ENCODE peak calls at places on chromosomes 13 and 19, in five cellular contexts. One of them, this sample, is unnamed.

GRCh38 chr13:38308736-38309135 is 40.9 kb upstream of the UFM1 start:
- DNase-seq in testis: no peak
- DNase-seq in IMR-90: peak; percentile 63
- DNase-seq in stomach: no peak
- DNase-seq in breast epithelium: no peak
- DNase-seq in this sample: no peak

GRCh38 chr13:91042870-91043269 is 304.6 kb upstream of the MIR17HG start:
- DNase-seq in IMR-90: no peak
- DNase-seq in breast epithelium: no peak
- DNase-seq in stomach: no peak
- DNase-seq in testis: no peak
- DNase-seq in this sample: no peak

GRCh38 chr19:3178377-3178972 is at the start of gene S1PR4:
- DNase-seq in testis: no peak
- DNase-seq in stomach: no peak
- DNase-seq in IMR-90: no peak
- DNase-seq in breast epithelium: no peak
- DNase-seq in this sample: peak; percentile 15

GRCh38 chr13:80086304-80086721 is 254.6 kb downstream of the SPRY2 start:
- DNase-seq in breast epithelium: no peak
- DNase-seq in testis: no peak
- DNase-seq in stomach: no peak
- DNase-seq in IMR-90: peak; percentile 60
- DNase-seq in this sample: no peak

GRCh38 chr13:73608731-73609485 is 525.3 kb downstream of the KLF12 start:
- DNase-seq in IMR-90: no peak
- DNase-seq in stomach: no peak
- DNase-seq in breast epithelium: no peak
- DNase-seq in testis: no peak
- DNase-seq in this sample: no peak

GRCh38 chr13:70622785-70623184 is 514.5 kb upstream of the KLHL1 start:
- DNase-seq in IMR-90: no peak
- DNase-seq in stomach: no peak
- DNase-seq in breast epithelium: no peak
- DNase-seq in testis: no peak
- DNase-seq in this sample: no peak

GRCh38 chr13:50552424-50552966 is 291.0 kb downstream of the DLEU7 start:
- DNase-seq in breast epithelium: no peak
- DNase-seq in stomach: no peak
- DNase-seq in IMR-90: no peak
- DNase-seq in testis: no peak
- DNase-seq in this sample: no peak

GRCh38 chr19:29678484-29679106 is 13.3 kb downstream of the PLEKHF1 start:
- DNase-seq in breast epithelium: no peak
- DNase-seq in IMR-90: no peak
- DNase-seq in stomach: no peak
- DNase-seq in testis: peak; percentile 90
- DNase-seq in this sample: peak; percentile 44

GRCh38 chr13:101452519-101453485 is at the start of gene ITGBL1:
- DNase-seq in breast epithelium: no peak
- DNase-seq in IMR-90: peak; percentile 25
- DNase-seq in stomach: no peak
- DNase-seq in testis: no peak
- DNase-seq in this sample: no peak

GRCh38 chr13:45258339-45258685 is 57.5 kb upstream of the KCTD4 start:
- DNase-seq in testis: no peak
- DNase-seq in stomach: no peak
- DNase-seq in IMR-90: no peak
- DNase-seq in breast epithelium: no peak
- DNase-seq in this sample: peak; percentile 44

GRCh38 chr19:45250832-45251451 is at the start of gene MARK4:
- DNase-seq in breast epithelium: no peak
- DNase-seq in stomach: peak; percentile 51
- DNase-seq in IMR-90: peak; percentile 34
- DNase-seq in testis: peak; percentile 57
- DNase-seq in this sample: no peak

GRCh38 chr13:94419304-94419943 is 60.1 kb downstream of the DCT start:
- DNase-seq in stomach: no peak
- DNase-seq in testis: no peak
- DNase-seq in IMR-90: peak; percentile 86
- DNase-seq in breast epithelium: no peak
- DNase-seq in this sample: no peak

GRCh38 chr19:38247126-38247525 is 9.0 kb downstream of the PPP1R14A start:
- DNase-seq in stomach: no peak
- DNase-seq in testis: no peak
- DNase-seq in IMR-90: no peak
- DNase-seq in breast epithelium: no peak
- DNase-seq in this sample: no peak

GRCh38 chr19:7355151-7355845 is 6.6 kb downstream of the ARHGEF18 start:
- DNase-seq in stomach: no peak
- DNase-seq in testis: peak; percentile 30
- DNase-seq in breast epithelium: no peak
- DNase-seq in IMR-90: peak; percentile 59
- DNase-seq in this sample: peak; percentile 92

GRCh38 chr13:61765181-61765742 is 349.6 kb upstream of the PCDH20 start:
- DNase-seq in testis: no peak
- DNase-seq in IMR-90: no peak
- DNase-seq in stomach: no peak
- DNase-seq in breast epithelium: no peak
- DNase-seq in this sample: no peak

GRCh38 chr13:63288576-63288975 is 1872.9 kb upstream of the PCDH20 start:
- DNase-seq in breast epithelium: no peak
- DNase-seq in IMR-90: peak; percentile 57
- DNase-seq in stomach: no peak
- DNase-seq in testis: no peak
- DNase-seq in this sample: no peak

GRCh38 chr19:48928164-48929005 is 5.1 kb upstream of the DHDH start:
- DNase-seq in testis: no peak
- DNase-seq in stomach: peak; percentile 82
- DNase-seq in breast epithelium: no peak
- DNase-seq in IMR-90: peak; percentile 58
- DNase-seq in this sample: no peak

GRCh38 chr19:13841339-13842293 is 35.3 kb upstream of the NANOS3 start:
- DNase-seq in IMR-90: no peak
- DNase-seq in breast epithelium: peak; percentile 84
- DNase-seq in testis: no peak
- DNase-seq in stomach: peak; percentile 78
- DNase-seq in this sample: peak; percentile 52
- TF ChIP-seq POLR2A in IMR-90: peak; percentile 19
- TF ChIP-seq POLR2A in breast epithelium: peak; percentile 35
- TF ChIP-seq POLR2A in testis: no peak
- TF ChIP-seq POLR2A in stomach: no peak
- TF ChIP-seq POLR2A in this sample: no peak

DNA sequence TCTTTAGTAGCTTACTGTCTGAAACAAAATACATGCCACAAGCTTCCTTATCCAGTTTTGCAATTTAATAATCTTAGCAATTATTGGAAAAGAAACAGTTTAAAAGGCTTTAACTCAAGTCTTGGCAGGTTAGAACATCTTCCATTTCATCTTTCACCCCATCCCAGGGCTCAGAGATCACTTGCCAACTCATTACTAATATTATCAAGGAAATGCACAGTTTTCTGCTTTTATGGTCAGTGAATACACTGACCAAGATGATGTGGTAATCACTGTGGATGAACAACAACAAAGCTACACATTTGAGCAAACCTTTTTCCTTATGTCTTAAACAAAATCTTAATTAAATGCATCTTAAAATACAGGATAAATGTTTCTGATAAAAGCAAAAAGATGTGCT is 48.0 kb upstream of the ITM2B start:
- DNase-seq in testis: no peak
- DNase-seq in breast epithelium: no peak
- DNase-seq in stomach: no peak
- DNase-seq in IMR-90: no peak
- DNase-seq in this sample: no peak
- H3K27ac ChIP-seq in testis: no peak overlapping the region
- H3K27ac ChIP-seq in breast epithelium: no peak overlapping the region
- H3K27ac ChIP-seq in stomach: no peak overlapping the region
- H3K27ac ChIP-seq in IMR-90: no peak overlapping the region
- H3K27ac ChIP-seq in this sample: no peak overlapping the region

DNA sequence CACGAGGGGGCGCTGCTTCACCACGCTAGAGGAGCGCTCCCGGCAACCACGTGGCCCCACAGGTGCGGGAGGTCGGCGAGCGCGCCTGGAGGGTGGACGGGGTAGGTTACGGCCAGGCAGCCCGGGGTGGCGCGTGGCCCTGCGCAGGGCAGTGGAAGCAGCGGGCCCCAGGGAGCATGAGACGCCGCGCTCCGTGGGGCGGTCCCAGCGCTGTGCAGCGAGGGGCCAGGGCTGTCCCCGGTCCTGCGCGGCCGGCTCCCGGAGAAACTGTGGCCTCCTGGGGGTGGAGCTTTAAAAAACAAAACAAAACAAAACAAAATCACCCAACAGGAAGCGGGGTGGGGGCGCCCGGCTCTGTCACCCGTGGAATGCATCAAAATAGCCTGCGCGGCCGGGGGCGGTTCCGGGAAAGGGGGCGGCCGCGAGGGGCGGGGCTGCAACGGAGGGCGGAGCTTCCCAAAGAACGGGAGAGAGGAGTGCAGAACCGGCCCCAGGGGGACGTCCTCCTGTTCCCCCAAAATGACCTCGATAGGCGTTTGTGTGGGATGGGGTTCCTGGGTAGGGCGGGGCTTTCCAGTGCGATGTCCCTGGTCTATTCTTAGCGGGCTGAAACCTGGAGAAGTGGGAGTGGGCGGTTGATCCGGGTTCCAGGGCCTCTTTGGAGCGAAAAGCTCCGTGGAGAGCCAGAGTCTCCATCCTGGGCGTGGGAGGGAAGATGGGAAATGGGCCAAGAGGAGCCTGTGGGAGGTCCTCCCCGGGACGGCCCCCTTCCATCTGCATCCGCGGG is 27.3 kb downstream of the NUMBL start:
- DNase-seq in breast epithelium: peak; percentile 88
- DNase-seq in stomach: peak; percentile 94
- DNase-seq in testis: peak; percentile 94
- DNase-seq in IMR-90: peak; percentile 84
- DNase-seq in this sample: peak; percentile 94
- TF ChIP-seq POLR2A in breast epithelium: no peak
- TF ChIP-seq POLR2A in stomach: no peak
- TF ChIP-seq POLR2A in testis: no peak
- TF ChIP-seq POLR2A in IMR-90: peak; percentile 50
- TF ChIP-seq POLR2A in this sample: peak; percentile 39

GRCh38 chr19:33175156-33175782 is 18.9 kb upstream of the LRP3 start:
- DNase-seq in stomach: no peak
- DNase-seq in IMR-90: no peak
- DNase-seq in testis: no peak
- DNase-seq in breast epithelium: no peak
- DNase-seq in this sample: no peak
- H3K27ac ChIP-seq in stomach: no peak overlapping the region
- H3K27ac ChIP-seq in IMR-90: no peak overlapping the region
- H3K27ac ChIP-seq in testis: no peak overlapping the region
- H3K27ac ChIP-seq in breast epithelium: no peak overlapping the region
- H3K27ac ChIP-seq in this sample: no peak overlapping the region

GRCh38 chr13:113187263-113187669 is 21.2 kb downstream of the PCID2 start:
- DNase-seq in stomach: peak; percentile 72
- DNase-seq in IMR-90: peak; percentile 100
- DNase-seq in breast epithelium: no peak
- DNase-seq in testis: no peak
- DNase-seq in this sample: peak; percentile 96
- TF ChIP-seq POLR2A in stomach: no peak
- TF ChIP-seq POLR2A in IMR-90: peak; percentile 62
- TF ChIP-seq POLR2A in breast epithelium: no peak
- TF ChIP-seq POLR2A in testis: no peak
- TF ChIP-seq POLR2A in this sample: peak; percentile 92

DNA sequence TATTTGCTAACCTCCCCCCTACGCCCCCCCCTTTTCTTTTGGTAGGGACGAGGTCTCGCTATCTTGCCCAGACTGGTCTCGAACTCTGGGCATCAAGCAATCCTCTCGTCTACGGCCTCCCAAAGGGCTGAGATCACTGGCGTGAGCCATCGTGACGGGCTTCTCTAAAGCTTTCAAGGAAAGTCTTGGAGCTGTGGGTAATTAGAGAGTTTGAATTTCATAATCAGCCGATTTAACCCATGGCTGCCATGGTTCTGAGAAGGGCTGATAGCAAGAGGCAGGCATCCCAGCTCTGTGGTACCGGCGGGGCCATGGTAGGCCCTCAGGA is 679 bp upstream of the ABHD8 start:
- DNase-seq in testis: no peak
- DNase-seq in IMR-90: no peak
- DNase-seq in breast epithelium: no peak
- DNase-seq in stomach: no peak
- DNase-seq in this sample: peak; percentile 63
- H3K27ac ChIP-seq in testis: no peak overlapping the region
- H3K27ac ChIP-seq in IMR-90: peak overlapping the region; percentile 23
- H3K27ac ChIP-seq in breast epithelium: peak overlapping the region; percentile 90
- H3K27ac ChIP-seq in stomach: peak overlapping the region; percentile 90
- H3K27ac ChIP-seq in this sample: peak overlapping the region; percentile 90

GRCh38 chr19:1157931-1158884 is 15.9 kb downstream of the SBNO2 start:
- DNase-seq in IMR-90: no peak
- DNase-seq in stomach: no peak
- DNase-seq in testis: no peak
- DNase-seq in breast epithelium: no peak
- DNase-seq in this sample: no peak

GRCh38 chr19:1162404-1163282 is 11.4 kb downstream of the SBNO2 start:
- DNase-seq in breast epithelium: no peak
- DNase-seq in IMR-90: no peak
- DNase-seq in testis: no peak
- DNase-seq in stomach: no peak
- DNase-seq in this sample: peak; percentile 64

GRCh38 chr19:1158885-1159448 is 15.1 kb downstream of the SBNO2 start:
- DNase-seq in testis: no peak
- DNase-seq in stomach: no peak
- DNase-seq in breast epithelium: no peak
- DNase-seq in IMR-90: no peak
- DNase-seq in this sample: no peak

GRCh38 chr19:1161716-1162115 is 12.4 kb downstream of the SBNO2 start:
- DNase-seq in testis: no peak
- DNase-seq in stomach: peak; percentile 57
- DNase-seq in breast epithelium: no peak
- DNase-seq in IMR-90: peak; percentile 32
- DNase-seq in this sample: peak; percentile 97

GRCh38 chr19:1159864-1160595 is 14.0 kb downstream of the SBNO2 start:
- DNase-seq in testis: no peak
- DNase-seq in IMR-90: no peak
- DNase-seq in breast epithelium: no peak
- DNase-seq in stomach: no peak
- DNase-seq in this sample: no peak
- TF ChIP-seq POLR2A in testis: no peak
- TF ChIP-seq POLR2A in IMR-90: no peak
- TF ChIP-seq POLR2A in breast epithelium: no peak
- TF ChIP-seq POLR2A in stomach: no peak
- TF ChIP-seq POLR2A in this sample: no peak

DNA sequence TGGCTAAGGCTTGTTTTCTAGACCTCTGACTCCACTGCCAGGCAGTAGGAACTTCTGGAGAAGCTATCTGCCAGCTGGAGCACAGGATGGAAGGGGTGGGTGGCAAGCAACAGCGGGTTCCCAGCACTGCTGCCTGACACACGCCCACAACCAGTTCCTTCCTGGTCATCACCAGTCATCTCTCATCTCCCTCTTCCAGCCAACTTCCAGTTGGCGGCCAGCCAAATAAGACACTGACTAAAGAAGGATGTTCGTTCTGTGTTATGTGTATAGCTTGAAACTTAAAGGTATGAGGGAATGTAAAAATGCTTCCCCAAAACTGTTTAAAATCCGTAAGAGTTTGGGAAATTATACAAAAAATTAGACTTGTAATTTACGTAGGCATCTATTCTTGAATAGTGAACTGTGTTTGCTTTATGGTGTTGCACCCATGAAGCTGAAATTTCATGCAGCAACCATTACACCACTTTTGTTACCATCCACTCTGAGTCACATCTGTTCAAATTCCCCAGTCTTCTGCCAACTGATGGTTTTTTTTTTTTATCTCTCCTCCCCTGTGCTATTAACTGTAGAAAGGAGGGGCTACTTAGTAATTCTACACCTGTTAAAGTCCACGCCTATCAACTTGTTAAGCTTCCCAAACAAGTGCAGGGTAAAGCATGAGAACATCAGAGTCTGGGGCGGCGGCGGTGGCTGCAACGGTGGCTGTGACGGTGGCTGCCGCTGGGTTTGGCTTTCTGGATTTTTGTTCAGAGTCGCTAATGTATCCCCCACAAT is 86.2 kb upstream of the FRY start:
- DNase-seq in testis: peak; percentile 38
- DNase-seq in IMR-90: peak; percentile 81
- DNase-seq in breast epithelium: peak; percentile 71
- DNase-seq in stomach: peak; percentile 67
- DNase-seq in this sample: peak; percentile 73
- H3K27ac ChIP-seq in testis: no peak overlapping the region
- H3K27ac ChIP-seq in IMR-90: peak overlapping the region; percentile 75
- H3K27ac ChIP-seq in breast epithelium: peak overlapping the region; percentile 37
- H3K27ac ChIP-seq in stomach: peak overlapping the region; percentile 59
- H3K27ac ChIP-seq in this sample: no peak overlapping the region